ENCODE peak calls at places on chromosomes 11 and 22, in ten cellular contexts. M is activated naive CD4-positive, alpha-beta T cell treated with Interleukin-2 at 50 U/mL for 16 hours; B is Calu3; Z is GM04503; S is LNCaP clone FGC; U is activated T-helper 9 cell treated with anti-CD3 and anti-CD28 coated beads, Interleukin-2, amount 50 U/mL, for 16 hours; I is fibroblast of the conjunctiva; N is GM04504; D is A549; Y is NCI-H345. R is an unnamed sample.

GRCh38 chr11:134639586-134640330 is 227.7 kb upstream of the B3GAT1 start:
- DNase-seq in B (no peak), S (no peak), N (no peak), U (no peak), Y (no peak), D (no peak), Z (no peak), I (no peak), M (no peak), R (no peak)

GRCh38 chr11:123065634-123066033 is 3.7 kb upstream of the HSPA8 start:
- DNase-seq in U (no peak), M (no peak), N (no peak), Y (no peak), B (no peak), I (peak; percentile 82), S (no peak), Z (no peak), D (no peak), R (no peak)

GRCh38 chr22:24101966-24102365 is 79.3 kb upstream of the SUSD2 start:
- DNase-seq in I (no peak), N (no peak), M (no peak), B (no peak), Y (no peak), Z (no peak), S (no peak), D (no peak), U (no peak), R (no peak)

GRCh38 chr11:120877746-120878365 is 146.0 kb upstream of the TBCEL start:
- DNase-seq in Y (peak; percentile 87), N (no peak), S (no peak), B (no peak), D (no peak), U (no peak), M (no peak), Z (no peak), I (no peak), R (no peak)

GRCh38 chr11:59281177-59281576 is 68.5 kb upstream of the MPEG1 start:
- DNase-seq in M (no peak), B (no peak), Y (no peak), I (no peak), N (no peak), Z (no peak), S (no peak), U (no peak), D (no peak), R (no peak)

GRCh38 chr11:108881136-108881535 is 216.3 kb downstream of the DDX10 start:
- DNase-seq in N (no peak), M (no peak), S (no peak), D (no peak), Y (no peak), B (no peak), Z (no peak), U (no peak), I (no peak), R (no peak)

GRCh38 chr11:72771507-72771906 is 19.3 kb upstream of the ARAP1 start:
- DNase-seq in I (peak; percentile 20), Y (no peak), Z (no peak), U (no peak), B (no peak), N (no peak), S (no peak), D (no peak), M (no peak), R (no peak)

GRCh38 chr22:39152511-39153219 is at the start of gene CBX7:
- DNase-seq in Z (peak; percentile 27), D (peak; percentile 78), M (peak; percentile 90), N (peak; percentile 64), S (peak; percentile 51), B (peak; percentile 93), U (peak; percentile 95), Y (peak; percentile 91), I (peak; percentile 48), R (peak; percentile 93)

GRCh38 chr11:104946907-104947306 is 21.5 kb downstream of the CASP4 start:
- DNase-seq in I (peak; percentile 35), Y (peak; percentile 14), Z (peak; percentile 11), N (peak; percentile 27), D (peak; percentile 45), M (no peak), B (peak; percentile 13), U (no peak), S (peak; percentile 10), R (no peak)

GRCh38 chr11:69524291-69524882 is 42.9 kb downstream of the LINC01488 start:
- DNase-seq in M (no peak), B (peak; percentile 40), Z (no peak), I (no peak), N (no peak), Y (no peak), S (no peak), D (no peak), U (no peak), R (no peak)

R was measured in activated CD4-positive, CD25-positive, alpha-beta regulatory T cell treated with anti-CD3 and anti-CD28 coated beads, Interleukin-2, amount 50 U/mL, for 72 hours.